ENCODE peak calls at places on chromosomes 7 and 10, in ten cellular contexts. J, Y, T, F, Q, M, K, X, O and V are unnamed samples.

GRCh38 chr10:47311193-47311899 is 10.9 kb upstream of the GDF2 start:
- DNase-seq in T (no peak), J (no peak), Q (no peak), F (no peak), K (no peak), Y (no peak), O (no peak), X (no peak), M (peak), V (peak)

GRCh38 chr10:128137877-128138276 is 11.7 kb upstream of the MKI67 start:
- DNase-seq in F (no peak), X (no peak), Q (no peak), Y (no peak), O (no peak), M (peak), J (no peak), T (no peak), K (no peak), V (no peak)

GRCh38 chr10:5645375-5645774 is 21.0 kb downstream of the ASB13 start:
- DNase-seq in F (no peak), O (peak), M (no peak), K (no peak), T (no peak), Q (no peak), Y (no peak), X (no peak), J (no peak), V (no peak)

GRCh38 chr7:83547526-83547925 is 101.4 kb downstream of the SEMA3E start:
- DNase-seq in Q (peak), X (no peak), J (peak), Y (no peak), M (peak), F (no peak), T (no peak), K (peak), O (no peak), V (no peak)

GRCh38 chr7:87926581-87927461 is 7.2 kb upstream of the ADAM22 start:
- DNase-seq in K (no peak), O (no peak), X (no peak), Q (no peak), T (peak), F (no peak), J (no peak), Y (no peak), M (peak), V (no peak)

GRCh38 chr7:157690058-157690832 is 353.4 kb downstream of the DNAJB6 start:
- DNase-seq in M (peak), O (peak), K (no peak), X (no peak), Y (no peak), Q (no peak), J (no peak), F (no peak), T (no peak), V (no peak)

GRCh38 chr10:22713853-22714523 is 390 bp downstream of the PIP4K2A start:
- DNase-seq in F (peak), O (no peak), J (peak), T (no peak), M (peak), X (peak), Q (peak), Y (no peak), K (peak), V (peak)

GRCh38 chr10:129426670-129427069 is 40.4 kb upstream of the MGMT start:
- DNase-seq in X (no peak), O (no peak), Q (no peak), Y (no peak), T (no peak), F (no peak), J (peak), M (no peak), K (no peak), V (no peak)

GRCh38 chr7:43639858-43640491 is 57.1 kb downstream of the STK17A start:
- DNase-seq in O (peak), F (no peak), J (peak), T (peak), Q (peak), Y (peak), K (peak), M (peak), X (peak), V (no peak)

GRCh38 chr10:6669269-6669859 is 89.3 kb upstream of the PRKCQ start:
- DNase-seq in M (peak), Q (no peak), F (no peak), O (no peak), Y (no peak), T (peak), K (peak), X (no peak), J (peak), V (no peak)

GRCh38 chr10:91050371-91051034 is 129.6 kb upstream of the ANKRD1 start:
- DNase-seq in F (no peak), X (no peak), M (no peak), Q (no peak), K (no peak), O (no peak), T (no peak), Y (no peak), J (no peak), V (no peak)

GRCh38 chr10:57864789-57865676 is 402.7 kb downstream of the IPMK start:
- DNase-seq in X (no peak), Q (no peak), Y (no peak), M (no peak), J (no peak), F (no peak), O (no peak), K (no peak), T (peak), V (no peak)

GRCh38 chr7:51647931-51648351 is 331.3 kb upstream of the COBL start:
- DNase-seq in Q (no peak), M (peak), X (peak), K (no peak), F (no peak), T (peak), J (no peak), O (peak), Y (no peak), V (no peak)

GRCh38 chr10:7887417-7887816 is 69.1 kb downstream of the TAF3 start:
- DNase-seq in F (no peak), M (peak), J (peak), T (no peak), X (no peak), O (no peak), Q (no peak), Y (no peak), K (no peak), V (no peak)

GRCh38 chr10:32582946-32583345 is 137.0 kb downstream of the CCDC7 start:
- DNase-seq in T (no peak), F (no peak), M (peak), O (no peak), Y (no peak), X (no peak), Q (no peak), J (no peak), K (peak), V (no peak)

GRCh38 chr10:119679480-119679829 is 28.3 kb downstream of the BAG3 start:
- DNase-seq in T (no peak), Y (no peak), M (no peak), K (no peak), J (no peak), Q (no peak), O (no peak), X (no peak), F (no peak), V (no peak)

DNA sequence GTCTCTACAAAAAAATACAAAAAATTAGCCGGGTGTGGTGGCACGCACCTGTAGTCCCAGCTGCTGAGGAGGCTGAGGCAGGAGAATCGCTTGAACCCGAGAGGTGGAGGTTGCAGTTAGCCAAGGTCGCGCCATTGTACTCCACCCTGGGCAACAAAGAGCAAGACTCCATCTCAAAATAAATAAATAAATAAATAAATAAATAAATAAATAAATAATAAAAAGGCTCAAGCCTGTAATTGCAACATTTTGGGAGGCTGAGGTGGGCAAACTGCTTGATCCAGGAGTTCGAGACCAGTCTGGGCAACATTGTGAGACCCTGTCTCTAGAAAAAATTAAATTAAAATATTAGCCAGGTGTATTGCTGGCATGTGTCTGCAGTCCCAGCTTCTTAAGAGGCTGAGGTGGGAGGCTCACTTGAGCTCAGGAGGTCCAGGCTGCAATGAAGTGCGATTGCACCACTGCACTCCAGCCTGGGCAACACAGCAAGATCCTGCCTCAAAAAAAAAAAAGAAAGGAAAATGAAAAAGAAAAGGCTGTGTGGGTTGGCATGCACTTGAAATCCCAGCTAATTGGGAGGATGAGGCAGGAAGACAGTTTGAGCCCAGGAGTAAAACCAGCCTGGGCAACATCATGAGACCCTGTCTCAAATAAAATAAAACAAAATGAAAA is 27.6 kb upstream of the SRGN start:
- DNase-seq in T (no peak), O (no peak), Y (no peak), F (no peak), Q (no peak), M (no peak), J (no peak), X (no peak), K (no peak), V (no peak)
- H3K27ac ChIP-seq in T (no peak), O (peak), Y (peak), F (no peak), Q (no peak), M (peak), J (peak), X (no peak), K (no peak), V (no peak)

DNA sequence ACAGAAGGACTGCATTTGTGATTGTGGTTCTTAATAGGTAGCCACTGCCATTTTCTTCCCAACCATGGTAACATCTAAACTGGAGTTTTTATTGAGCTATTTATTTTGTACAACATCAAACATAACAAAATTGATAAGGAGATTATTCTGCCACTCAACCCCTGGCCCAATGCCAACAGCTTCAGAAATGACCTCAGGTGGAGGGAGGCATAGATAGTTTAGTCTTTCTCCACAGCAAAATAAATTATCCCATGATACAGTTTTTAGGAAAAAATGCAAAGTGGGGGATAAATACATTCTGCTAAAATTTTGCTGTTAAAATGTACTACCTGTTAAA is 57.6 kb downstream of the LRRTM3 start:
- DNase-seq in M (no peak), K (no peak), J (no peak), F (no peak), T (no peak), O (no peak), Q (no peak), X (no peak), Y (no peak), V (no peak)
- H3K27ac ChIP-seq in M (no peak), K (no peak), J (no peak), F (no peak), T (no peak), O (no peak), Q (no peak), X (no peak), Y (no peak), V (no peak)

GRCh38 chr10:102813734-102814455 is 23.3 kb downstream of the CYP17A1 start:
- DNase-seq in Y (no peak), K (no peak), J (no peak), F (no peak), M (peak), T (peak), X (peak), O (peak), Q (no peak), V (no peak)

GRCh38 chr10:102814873-102815661 is 22.1 kb downstream of the CYP17A1 start:
- DNase-seq in M (peak), Q (peak), Y (peak), T (peak), J (peak), O (peak), K (no peak), F (no peak), X (peak), V (no peak)

GRCh38 chr10:102815790-102816549 is 21.2 kb downstream of the CYP17A1 start:
- DNase-seq in Y (peak), F (no peak), X (peak), M (peak), J (peak), K (no peak), Q (peak), T (no peak), O (peak), V (no peak)

GRCh38 chr10:102813017-102813541 is 24.1 kb downstream of the CYP17A1 start:
- DNase-seq in M (no peak), Y (no peak), T (no peak), K (no peak), Q (no peak), O (peak), X (no peak), J (no peak), F (no peak), V (no peak)

GRCh38 chr10:102814456-102814871 is 22.7 kb downstream of the CYP17A1 start:
- DNase-seq in M (peak), T (peak), X (no peak), K (no peak), J (peak), Y (peak), F (no peak), O (peak), Q (no peak), V (no peak)
- H3K27ac ChIP-seq in M (peak), T (peak), X (peak), K (no peak), J (peak), Y (peak), F (no peak), O (peak), Q (no peak), V (no peak)

DNA sequence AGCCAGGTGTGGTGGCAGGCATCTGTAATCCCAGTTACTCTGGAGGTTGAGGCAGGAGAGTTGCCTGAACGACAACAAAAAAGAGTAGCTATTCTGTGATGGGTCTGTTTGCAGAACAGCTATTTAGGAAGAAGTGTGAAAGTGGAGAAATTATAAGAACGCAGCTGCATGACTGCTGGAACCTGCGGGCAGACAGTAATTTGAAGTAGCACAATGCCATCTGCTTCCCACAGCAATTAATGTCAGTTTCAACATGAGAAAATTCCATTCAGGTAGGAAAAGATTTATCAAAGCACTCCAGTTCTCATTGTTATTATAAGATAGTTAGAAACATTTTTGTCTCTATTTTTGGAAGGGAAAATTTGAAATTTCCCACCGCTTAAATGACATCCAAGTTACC is 21.5 kb downstream of the LAMB1 start:
- DNase-seq in K (no peak), T (no peak), Q (no peak), M (no peak), Y (no peak), F (no peak), O (no peak), X (no peak), J (no peak), V (no peak)
- H3K27ac ChIP-seq in K (no peak), T (no peak), Q (no peak), M (no peak), Y (no peak), F (no peak), O (no peak), X (no peak), J (no peak), V (no peak)

DNA sequence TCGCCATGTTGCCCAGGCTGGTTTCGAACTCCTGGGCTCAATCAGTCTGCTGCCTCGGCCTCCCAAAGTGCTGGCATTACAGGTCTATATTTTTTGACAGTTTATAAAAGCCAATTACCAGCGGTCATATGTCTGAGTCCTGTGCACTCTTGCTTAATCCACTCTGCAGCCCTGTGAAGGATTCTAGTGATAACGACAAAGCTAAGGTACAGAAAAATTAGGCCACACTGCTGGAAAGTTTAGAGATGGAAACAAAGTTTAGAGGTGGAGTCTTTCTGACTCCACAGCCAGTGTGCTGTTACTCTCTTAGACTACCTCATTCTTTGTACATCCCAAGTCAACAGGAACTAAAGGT is 707 bp downstream of the PTER start:
- DNase-seq in F (no peak), X (no peak), M (no peak), K (no peak), Q (no peak), Y (no peak), J (no peak), T (peak), O (no peak), V (no peak)
- H3K27ac ChIP-seq in F (peak), X (no peak), M (peak), K (no peak), Q (peak), Y (peak), J (no peak), T (peak), O (peak), V (peak)

GRCh38 chr7:104873346-104873849 is 140.6 kb upstream of the KMT2E start:
- DNase-seq in X (no peak), M (no peak), K (no peak), F (no peak), O (peak), Y (no peak), J (no peak), T (no peak), Q (no peak), V (no peak)

GRCh38 chr7:104883248-104883717 is 130.7 kb upstream of the KMT2E start:
- DNase-seq in Q (no peak), J (no peak), Y (no peak), X (no peak), T (no peak), K (no peak), M (peak), F (no peak), O (no peak), V (no peak)

GRCh38 chr7:104883718-104884452 is 130.1 kb upstream of the KMT2E start:
- DNase-seq in X (peak), F (peak), J (peak), Y (peak), M (peak), T (peak), Q (peak), K (peak), O (peak), V (peak)

GRCh38 chr7:104878577-104878976 is 135.4 kb upstream of the KMT2E start:
- DNase-seq in Y (no peak), J (no peak), M (no peak), O (no peak), K (no peak), T (no peak), F (no peak), Q (no peak), X (no peak), V (no peak)
- H3K27ac ChIP-seq in Y (no peak), J (no peak), M (no peak), O (no peak), K (no peak), T (no peak), F (no peak), Q (no peak), X (no peak), V (no peak)